ENCODE peak calls at places on chromosomes 7 and 10, in ten cellular contexts. X is IMR-90, K is BJ, L is GM12865, H is GM06990, F is cardiac fibroblast, P is foreskin fibroblast, S is choroid plexus epithelial cell, N is ovary, O is kidney epithelial cell. B is an unnamed sample.

GRCh38 chr7:118111347-118111746 is 72.6 kb upstream of the LSM8 start:
- DNase-seq in X (no peak), K (no peak), L (no peak), H (no peak), F (no peak), P (no peak), S (no peak), N (no peak), O (no peak), B (peak)

GRCh38 chr10:89217057-89217990 is 10.2 kb upstream of the CH25H start:
- DNase-seq in X (peak), K (no peak), L (peak), H (peak), F (peak), P (peak), S (peak), N (peak), O (no peak), B (peak)

GRCh38 chr10:14093735-14094484 is 236.8 kb downstream of the FRMD4A start:
- DNase-seq in X (peak), K (no peak), L (peak), H (no peak), F (peak), P (peak), S (peak), N (no peak), O (no peak), B (peak)

GRCh38 chr10:119494224-119495060 is 48.1 kb downstream of the RGS10 start:
- DNase-seq in X (peak), K (no peak), L (no peak), H (no peak), F (no peak), P (peak), S (peak), N (no peak), O (no peak), B (peak)

GRCh38 chr7:26574476-26574875 is 282.8 kb downstream of the SNX10 start:
- DNase-seq in X (no peak), K (no peak), L (no peak), H (no peak), F (no peak), P (no peak), S (no peak), N (no peak), O (no peak), B (peak)

GRCh38 chr10:63346015-63346441 is 119.7 kb downstream of the JMJD1C start:
- DNase-seq in X (peak), K (no peak), L (no peak), H (no peak), F (peak), P (peak), S (peak), N (no peak), O (no peak), B (peak)

GRCh38 chr10:120760246-120760645 is 90.9 kb upstream of the WDR11 start:
- DNase-seq in X (no peak), K (no peak), L (no peak), H (no peak), F (peak), P (no peak), S (no peak), N (no peak), O (no peak), B (no peak)

GRCh38 chr7:44977956-44978355 is 859 bp downstream of the MYO1G start:
- DNase-seq in X (no peak), K (no peak), L (no peak), H (no peak), F (no peak), P (no peak), S (no peak), N (no peak), O (no peak), B (no peak)

GRCh38 chr10:43065761-43066160 is 11.1 kb upstream of the RET start:
- DNase-seq in X (no peak), K (no peak), L (no peak), H (no peak), F (no peak), P (no peak), S (no peak), N (no peak), O (no peak), B (no peak)

GRCh38 chr10:80205478-80206276 is at the start of gene ANXA11:
- DNase-seq in X (peak), K (no peak), L (peak), H (peak), F (peak), P (peak), S (peak), N (peak), O (no peak), B (peak)

GRCh38 chr7:73865738-73866445 is 4.9 kb downstream of the TMEM270 start:
- DNase-seq in X (peak), K (no peak), L (peak), H (no peak), F (peak), P (peak), S (peak), N (peak), O (no peak), B (peak)

GRCh38 chr10:24465899-24466615 is 257.1 kb downstream of the KIAA1217 start:
- DNase-seq in X (peak), K (peak), L (peak), H (peak), F (peak), P (peak), S (peak), N (no peak), O (peak), B (peak)

GRCh38 chr7:20539201-20539600 is 76.3 kb upstream of the ABCB5 start:
- DNase-seq in X (no peak), K (no peak), L (no peak), H (no peak), F (no peak), P (no peak), S (peak), N (no peak), O (no peak), B (peak)

GRCh38 chr10:108034808-108035207 is 870.3 kb upstream of the SORCS1 start:
- DNase-seq in X (no peak), K (no peak), L (no peak), H (no peak), F (no peak), P (no peak), S (no peak), N (no peak), O (no peak), B (no peak)

GRCh38 chr7:100829150-100829716 is 1.9 kb upstream of the EPHB4 start:
- DNase-seq in X (no peak), K (no peak), L (no peak), H (no peak), F (peak), P (no peak), S (no peak), N (peak), O (no peak), B (no peak)

GRCh38 chr10:133275683-133276092 is 980 bp downstream of the ADAM8 start:
- DNase-seq in X (no peak), K (no peak), L (peak), H (peak), F (no peak), P (no peak), S (no peak), N (no peak), O (no peak), B (no peak)

GRCh38 chr7:30519122-30519521 is 14.5 kb upstream of the GGCT start:
- DNase-seq in X (no peak), K (no peak), L (no peak), H (no peak), F (no peak), P (no peak), S (no peak), N (no peak), O (no peak), B (no peak)

GRCh38 chr7:50640256-50640655 is 75.1 kb upstream of the DDC start:
- DNase-seq in X (no peak), K (no peak), L (no peak), H (no peak), F (no peak), P (no peak), S (no peak), N (no peak), O (no peak), B (no peak)

GRCh38 chr10:73922007-73922863 is 11.3 kb downstream of the PLAU start:
- DNase-seq in X (no peak), K (no peak), L (peak), H (no peak), F (no peak), P (no peak), S (no peak), N (no peak), O (no peak), B (no peak)

GRCh38 chr10:123970207-123970926 is 78.8 kb upstream of the CPXM2 start:
- DNase-seq in X (no peak), K (no peak), L (no peak), H (no peak), F (no peak), P (no peak), S (no peak), N (no peak), O (no peak), B (no peak)

GRCh38 chr10:86359111-86359510 is 7.5 kb downstream of the GRID1 start:
- DNase-seq in X (no peak), K (no peak), L (no peak), H (no peak), F (no peak), P (no peak), S (no peak), N (no peak), O (no peak), B (no peak)

GRCh38 chr7:16431646-16432424 is 10.5 kb upstream of the CRPPA start:
- DNase-seq in X (no peak), K (no peak), L (peak), H (no peak), F (no peak), P (no peak), S (peak), N (no peak), O (no peak), B (peak)

GRCh38 chr10:112242769-112243168 is 40.4 kb upstream of the TECTB start:
- DNase-seq in X (no peak), K (no peak), L (no peak), H (no peak), F (no peak), P (no peak), S (no peak), N (no peak), O (no peak), B (no peak)

GRCh38 chr7:30841025-30841735 is 70.0 kb downstream of the MINDY4 start:
- DNase-seq in X (no peak), K (no peak), L (no peak), H (no peak), F (peak), P (no peak), S (peak), N (peak), O (no peak), B (no peak)

GRCh38 chr10:5942471-5942870 is 34.9 kb downstream of the IL15RA start:
- DNase-seq in X (no peak), K (no peak), L (no peak), H (no peak), F (peak), P (no peak), S (no peak), N (no peak), O (no peak), B (no peak)

GRCh38 chr7:3194501-3195141 is 106.4 kb upstream of the SDK1 start:
- DNase-seq in X (peak), K (no peak), L (no peak), H (no peak), F (peak), P (peak), S (peak), N (no peak), O (peak), B (peak)

GRCh38 chr10:50917486-50917885 is 32.1 kb upstream of the A1CF start:
- DNase-seq in X (peak), K (peak), L (no peak), H (no peak), F (peak), P (peak), S (peak), N (no peak), O (no peak), B (peak)

GRCh38 chr10:114507449-114507848 is 103.1 kb upstream of the AFAP1L2 start:
- DNase-seq in X (no peak), K (no peak), L (no peak), H (no peak), F (no peak), P (no peak), S (no peak), N (peak), O (no peak), B (no peak)

GRCh38 chr10:123974406-123974805 is 82.8 kb upstream of the CPXM2 start:
- DNase-seq in X (peak), K (no peak), L (no peak), H (no peak), F (peak), P (peak), S (peak), N (no peak), O (no peak), B (peak)

GRCh38 chr10:52906046-52906445 is 133.5 kb upstream of the MBL2 start:
- DNase-seq in X (no peak), K (no peak), L (no peak), H (no peak), F (no peak), P (no peak), S (no peak), N (no peak), O (peak), B (no peak)

GRCh38 chr10:89080660-89081059 is 90.1 kb downstream of the FAS start:
- DNase-seq in X (peak), K (no peak), L (no peak), H (no peak), F (no peak), P (no peak), S (no peak), N (no peak), O (no peak), B (peak)

GRCh38 chr10:118563373-118563890 is 32.0 kb downstream of the PRLHR start:
- DNase-seq in X (no peak), K (no peak), L (no peak), H (no peak), F (no peak), P (no peak), S (no peak), N (no peak), O (no peak), B (no peak)

DNA sequence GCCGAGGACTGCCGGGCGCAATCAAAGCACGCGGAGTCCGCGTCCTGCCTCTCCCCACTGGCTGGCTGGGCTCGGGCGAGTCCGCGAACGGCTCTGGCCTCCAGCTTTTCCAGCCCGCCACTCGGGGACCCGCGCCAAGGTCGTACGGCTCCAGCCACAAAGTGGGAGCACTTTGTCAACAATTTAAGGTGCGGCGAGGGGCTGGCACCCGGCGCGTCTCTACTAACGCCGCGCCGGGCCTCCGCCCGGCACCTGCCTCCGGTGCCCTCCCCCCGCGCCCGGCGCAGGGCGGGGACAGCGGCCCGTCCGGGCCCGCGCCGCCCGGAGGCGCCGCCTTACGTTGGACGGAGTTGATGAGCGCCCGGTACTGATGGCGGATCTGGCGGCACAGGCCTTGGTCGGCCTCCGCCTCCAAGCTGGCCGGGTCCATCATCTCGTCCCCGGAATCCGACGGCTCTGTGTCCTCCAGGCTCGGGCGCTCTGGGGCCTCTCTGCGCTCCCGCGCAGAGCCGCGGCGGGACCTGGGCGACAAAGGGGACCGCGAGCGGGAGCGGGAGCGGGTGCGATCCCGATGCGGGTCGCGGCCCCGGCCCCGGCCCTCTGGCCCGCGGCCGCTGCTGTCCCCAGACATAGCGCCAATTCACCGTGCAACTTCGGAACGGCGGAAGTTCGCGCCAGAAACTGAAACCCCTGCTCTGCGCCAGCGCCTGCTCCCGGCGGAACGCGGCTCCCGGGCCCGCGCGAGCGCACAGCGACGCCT is at the start of gene NSMCE4A:
- DNase-seq in X (peak), K (no peak), L (peak), H (peak), F (peak), P (peak), S (peak), N (peak), O (no peak), B (peak)
- TF ChIP-seq CTCF in X (peak), K (no peak), L (peak), H (no peak), F (no peak), P (peak), S (no peak), N (peak), O (no peak), B (no peak)

GRCh38 chr7:134528749-134529148 is 1.4 kb downstream of the AKR1B10 start:
- DNase-seq in X (no peak), K (no peak), L (no peak), H (no peak), F (no peak), P (no peak), S (no peak), N (no peak), O (no peak), B (no peak)
- H3K4me3 ChIP-seq in X (no peak), K (no peak), L (no peak), H (no peak), F (no peak), P (no peak), S (no peak), N (no peak), O (no peak), B (no peak)

GRCh38 chr10:116307450-116307849 is 16.8 kb upstream of the CCDC172 start:
- DNase-seq in X (no peak), K (no peak), L (no peak), H (no peak), F (no peak), P (no peak), S (no peak), N (no peak), O (no peak), B (no peak)

GRCh38 chr10:116312091-116312490 is 12.2 kb upstream of the CCDC172 start:
- DNase-seq in X (no peak), K (no peak), L (no peak), H (no peak), F (no peak), P (no peak), S (no peak), N (no peak), O (no peak), B (no peak)

GRCh38 chr10:116306847-116307246 is 17.4 kb upstream of the CCDC172 start:
- DNase-seq in X (no peak), K (no peak), L (no peak), H (no peak), F (no peak), P (no peak), S (no peak), N (no peak), O (no peak), B (no peak)

GRCh38 chr10:116316533-116316932 is 7.7 kb upstream of the CCDC172 start:
- DNase-seq in X (no peak), K (no peak), L (no peak), H (no peak), F (no peak), P (no peak), S (no peak), N (no peak), O (no peak), B (no peak)

GRCh38 chr10:116312534-116312933 is 11.7 kb upstream of the CCDC172 start:
- DNase-seq in X (no peak), K (no peak), L (no peak), H (no peak), F (no peak), P (no peak), S (no peak), N (no peak), O (no peak), B (no peak)
- TF ChIP-seq CTCF in X (no peak), K (no peak), L (no peak), H (no peak), F (no peak), P (no peak), S (no peak), N (no peak), O (no peak), B (no peak)

GRCh38 chr7:511476-512145 is 8.0 kb downstream of the PDGFA start:
- DNase-seq in X (no peak), K (no peak), L (no peak), H (no peak), F (no peak), P (no peak), S (no peak), N (no peak), O (no peak), B (no peak)
- H3K4me3 ChIP-seq in X (no peak), K (no peak), L (no peak), H (no peak), F (no peak), P (no peak), S (no peak), N (no peak), O (no peak), B (no peak)

DNA sequence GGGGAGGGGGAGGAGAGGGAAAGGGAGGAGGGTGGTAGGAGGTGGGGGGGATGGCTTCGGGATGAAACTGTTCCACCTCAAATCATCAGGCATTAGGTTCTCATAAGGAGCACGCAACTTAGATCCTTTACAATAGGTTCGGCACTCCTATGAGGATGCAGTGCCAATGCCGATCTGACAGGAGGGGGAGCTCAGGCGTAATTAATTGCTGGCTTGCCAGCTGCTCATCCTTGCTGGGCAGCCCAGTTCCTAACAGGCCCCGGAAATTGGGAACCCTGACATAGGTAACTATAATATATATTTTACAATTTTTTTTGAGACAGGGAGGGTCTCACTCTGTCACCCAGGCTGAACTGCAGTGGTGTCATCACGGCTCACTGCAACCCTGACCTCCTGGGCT is 118.8 kb upstream of the SFMBT2 start:
- DNase-seq in X (no peak), K (no peak), L (no peak), H (no peak), F (peak), P (no peak), S (no peak), N (peak), O (no peak), B (no peak)
- TF ChIP-seq CTCF in X (peak), K (peak), L (no peak), H (no peak), F (no peak), P (no peak), S (peak), N (no peak), O (peak), B (no peak)

GRCh38 chr10:46283217-46283944 is 3.4 kb upstream of the ANTXRL start:
- DNase-seq in X (no peak), K (no peak), L (no peak), H (no peak), F (no peak), P (no peak), S (no peak), N (no peak), O (no peak), B (no peak)
- H3K4me3 ChIP-seq in X (no peak), K (peak), L (no peak), H (no peak), F (peak), P (peak), S (peak), N (no peak), O (no peak), B (no peak)

GRCh38 chr10:37752309-37752875 is 105.0 kb downstream of the ZNF248 start:
- DNase-seq in X (no peak), K (no peak), L (no peak), H (no peak), F (no peak), P (no peak), S (no peak), N (no peak), O (no peak), B (no peak)
- TF ChIP-seq CTCF in X (no peak), K (no peak), L (no peak), H (no peak), F (no peak), P (no peak), S (no peak), N (no peak), O (no peak), B (no peak)

GRCh38 chr10:23390809-23391208 is 46.2 kb upstream of the C10orf67 start:
- DNase-seq in X (no peak), K (no peak), L (no peak), H (no peak), F (no peak), P (no peak), S (no peak), N (no peak), O (no peak), B (no peak)
- H3K4me3 ChIP-seq in X (no peak), K (no peak), L (no peak), H (no peak), F (no peak), P (no peak), S (no peak), N (no peak), O (no peak), B (no peak)